ENCODE peak calls at places on chromosomes 5 and 9, in five cellular contexts. U, H, T, C and F are unnamed samples.

GRCh38 chr5:138716456-138716924 is 36.7 kb upstream of the CTNNA1 start:
- DNase-seq in U (no peak), C (no peak), T (no peak), H (no peak), F (no peak)

GRCh38 chr5:141508440-141508807 is 19.5 kb downstream of the PCDHGC5 start:
- DNase-seq in C (no peak), U (no peak), H (no peak), T (no peak), F (no peak)

GRCh38 chr9:69204869-69205268 is 30.8 kb downstream of the TJP2 start:
- DNase-seq in C (peak), U (no peak), H (no peak), T (peak), F (no peak)

GRCh38 chr5:77518304-77518703 is 26.2 kb upstream of the WDR41 start:
- DNase-seq in C (peak), T (no peak), H (no peak), U (no peak), F (no peak)

GRCh38 chr9:107222020-107222522 is 61.0 kb upstream of the RAD23B start:
- DNase-seq in U (no peak), T (no peak), H (no peak), C (peak), F (no peak)

GRCh38 chr5:43281840-43282658 is 31.2 kb downstream of the HMGCS1 start:
- DNase-seq in U (no peak), H (no peak), T (no peak), C (peak), F (peak)

GRCh38 chr5:82365744-82366228 is 87.6 kb upstream of the RPS23 start:
- DNase-seq in T (no peak), C (no peak), U (peak), H (no peak), F (peak)

GRCh38 chr5:135492319-135492626 is 40.1 kb upstream of the TIFAB start:
- DNase-seq in U (no peak), H (no peak), C (no peak), T (no peak), F (peak)

GRCh38 chr5:28567050-28567449 is 1528.7 kb upstream of the CDH9 start:
- DNase-seq in H (no peak), U (no peak), T (no peak), C (no peak), F (no peak)

GRCh38 chr5:105101597-105101996 is 1539.0 kb upstream of the NUDT12 start:
- DNase-seq in U (no peak), H (no peak), T (no peak), C (peak), F (peak)

GRCh38 chr5:38827525-38827924 is 18.3 kb upstream of the OSMR start:
- DNase-seq in T (no peak), U (no peak), H (no peak), C (peak), F (peak)

GRCh38 chr9:16901589-16901988 is 31.1 kb upstream of the BNC2 start:
- DNase-seq in U (no peak), T (no peak), H (no peak), C (peak), F (peak)

GRCh38 chr9:95551406-95551805 is 34.6 kb upstream of the PTCH1 start:
- DNase-seq in T (no peak), C (no peak), H (no peak), U (no peak), F (no peak)

GRCh38 chr9:34102796-34103195 is 23.7 kb downstream of the DCAF12 start:
- DNase-seq in C (no peak), H (no peak), U (no peak), T (no peak), F (no peak)

GRCh38 chr5:1488882-1489680 is 34.7 kb downstream of the LPCAT1 start:
- DNase-seq in C (peak), U (peak), T (no peak), H (peak), F (peak)

GRCh38 chr9:2623046-2623865 is 1.7 kb downstream of the VLDLR start:
- DNase-seq in U (no peak), C (peak), T (peak), H (no peak), F (peak)

GRCh38 chr5:83972236-83972635 is 251.6 kb upstream of the HAPLN1 start:
- DNase-seq in C (peak), U (no peak), T (no peak), H (no peak), F (peak)

GRCh38 chr9:115118471-115119156 is 657 bp upstream of the TNC start:
- DNase-seq in C (peak), H (peak), T (peak), U (no peak), F (peak)

GRCh38 chr5:175867587-175868347 is 3.6 kb upstream of the CPLX2 start:
- DNase-seq in H (no peak), T (no peak), U (no peak), C (no peak), F (no peak)

GRCh38 chr9:96087669-96088299 is 212.3 kb downstream of the ERCC6L2 start:
- DNase-seq in U (no peak), H (no peak), T (no peak), C (no peak), F (no peak)

GRCh38 chr5:166883016-166883415 is 1408.4 kb upstream of the WWC1 start:
- DNase-seq in U (no peak), T (no peak), C (no peak), H (no peak), F (peak)